ENCODE peak calls at places on chromosome 7, in seven cellular contexts. Y, L, Z, I, U, T and S are unnamed samples.

GRCh38 chr7:131501422-131501821 is 55.0 kb downstream of the PODXL start:
- DNase-seq in U (no peak), L (no peak), I (peak), Z (no peak), T (peak), Y (no peak), S (no peak)

GRCh38 chr7:108156897-108157605 is 26.9 kb upstream of the LAMB4 start:
- DNase-seq in Y (no peak), L (no peak), I (no peak), U (no peak), Z (no peak), T (no peak), S (no peak)

GRCh38 chr7:85022064-85022697 is 164.7 kb downstream of the SEMA3D start:
- DNase-seq in L (no peak), T (no peak), I (no peak), Y (no peak), U (no peak), Z (no peak), S (no peak)

GRCh38 chr7:47153076-47153475 is 428.8 kb downstream of the TNS3 start:
- DNase-seq in Y (no peak), U (peak), I (peak), T (peak), L (no peak), Z (no peak), S (no peak)

GRCh38 chr7:84663224-84663623 is 468.6 kb upstream of the SEMA3A start:
- DNase-seq in Z (no peak), Y (no peak), L (no peak), I (peak), U (no peak), T (peak), S (no peak)

GRCh38 chr7:157427811-157428553 is 91.2 kb downstream of the DNAJB6 start:
- DNase-seq in T (no peak), I (no peak), Z (no peak), U (peak), Y (no peak), L (no peak), S (no peak)

GRCh38 chr7:96414931-96415292 is 93.0 kb upstream of the SLC25A13 start:
- DNase-seq in I (peak), L (peak), U (peak), Y (peak), Z (peak), T (peak), S (no peak)

GRCh38 chr7:128427289-128427891 is 17.6 kb upstream of the IMPDH1 start:
- DNase-seq in T (peak), I (peak), U (peak), Y (peak), L (no peak), Z (peak), S (no peak)

GRCh38 chr7:116576350-116577319 is 51.8 kb downstream of the CAV1 start:
- DNase-seq in Z (no peak), I (peak), L (no peak), T (peak), U (peak), Y (no peak), S (no peak)

GRCh38 chr7:99124236-99124635 is 19.7 kb downstream of the SMURF1 start:
- DNase-seq in T (no peak), U (no peak), Z (no peak), L (no peak), Y (no peak), I (no peak), S (no peak)

GRCh38 chr7:28835800-28836199 is 122.3 kb downstream of the TRIL start:
- DNase-seq in Z (no peak), T (no peak), Y (no peak), U (no peak), I (peak), L (no peak), S (no peak)

GRCh38 chr7:87119581-87119980 is 32.7 kb upstream of the DMTF1 start:
- DNase-seq in Z (no peak), U (no peak), I (no peak), T (no peak), L (no peak), Y (no peak), S (no peak)

GRCh38 chr7:24971333-24972165 is 8.4 kb downstream of the OSBPL3 start:
- DNase-seq in U (no peak), Z (no peak), Y (no peak), L (no peak), T (peak), I (peak), S (no peak)

GRCh38 chr7:13017325-13017853 is 330.0 kb downstream of the ARL4A start:
- DNase-seq in T (peak), U (no peak), Z (no peak), Y (no peak), L (no peak), I (peak), S (no peak)

GRCh38 chr7:23022258-23022745 is 8.4 kb upstream of the HYCC1 start:
- DNase-seq in T (peak), U (no peak), Y (no peak), L (no peak), Z (no peak), I (peak), S (no peak)

GRCh38 chr7:137987968-137988367 is 13.9 kb downstream of the CREB3L2 start:
- DNase-seq in Z (no peak), L (no peak), U (no peak), T (no peak), Y (no peak), I (no peak), S (no peak)

GRCh38 chr7:69365588-69366241 is 232.6 kb upstream of the AUTS2 start:
- DNase-seq in I (peak), L (no peak), Y (peak), Z (no peak), T (peak), U (no peak), S (no peak)

GRCh38 chr7:117666689-117667088 is 186.9 kb downstream of the CFTR start:
- DNase-seq in Z (no peak), I (no peak), U (no peak), T (no peak), Y (no peak), L (no peak), S (no peak)

GRCh38 chr7:148912758-148913541 is 28.9 kb upstream of the EZH2 start:
- DNase-seq in Y (no peak), L (no peak), T (no peak), I (no peak), Z (no peak), U (no peak), S (no peak)

GRCh38 chr7:127391591-127392181 is 822 bp downstream of the ZNF800 start:
- DNase-seq in Y (no peak), Z (peak), I (peak), T (peak), U (peak), L (peak), S (peak)

GRCh38 chr7:105943486-105943885 is 19.6 kb upstream of the CDHR3 start:
- DNase-seq in Z (no peak), L (no peak), Y (no peak), T (no peak), U (no peak), I (no peak), S (no peak)

GRCh38 chr7:84911077-84911476 is 275.8 kb downstream of the SEMA3D start:
- DNase-seq in Z (no peak), I (no peak), Y (no peak), U (no peak), T (no peak), L (no peak), S (no peak)

GRCh38 chr7:44065431-44066110 is at the start of gene PGAM2:
- DNase-seq in Z (peak), T (no peak), Y (no peak), L (no peak), I (no peak), U (peak), S (no peak)

GRCh38 chr7:450741-451140 is 68.9 kb downstream of the PDGFA start:
- DNase-seq in T (no peak), U (no peak), Z (no peak), L (no peak), I (no peak), Y (no peak), S (no peak)

GRCh38 chr7:26360606-26361005 is 68.9 kb downstream of the SNX10 start:
- DNase-seq in Y (no peak), T (no peak), Z (no peak), L (no peak), U (no peak), I (no peak), S (no peak)

GRCh38 chr7:99451936-99452335 is 13.2 kb downstream of the CPSF4 start:
- DNase-seq in I (no peak), L (no peak), U (no peak), Z (no peak), Y (no peak), T (no peak), S (no peak)

DNA sequence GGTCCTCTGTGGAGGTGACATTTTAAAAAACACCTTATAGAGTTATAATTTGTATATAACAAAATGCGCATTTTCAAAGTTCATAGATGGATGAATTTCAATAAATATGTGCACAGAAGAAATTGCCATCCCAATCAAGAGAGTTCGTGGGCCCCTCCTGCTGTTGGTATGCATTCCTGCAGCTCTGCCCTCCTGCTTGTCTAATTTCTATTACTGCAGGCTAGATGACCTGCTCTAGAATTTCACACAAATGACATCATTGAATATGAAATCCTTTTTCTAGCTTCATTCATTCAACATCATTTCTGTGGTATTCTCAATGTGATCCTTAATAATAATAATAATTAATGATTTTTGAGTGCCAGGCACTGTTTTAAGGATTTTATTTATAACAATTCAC is 348.2 kb downstream of the SDK1 start:
- DNase-seq in L (no peak), I (peak), U (no peak), Z (no peak), T (no peak), Y (no peak), S (no peak)
- TF ChIP-seq CTCF in L (no peak), I (no peak), U (no peak), Z (no peak), T (peak), Y (no peak), S (no peak)

GRCh38 chr7:32914186-32914585 is 22.6 kb upstream of the KBTBD2 start:
- DNase-seq in Y (no peak), L (no peak), T (no peak), U (no peak), I (no peak), Z (no peak), S (no peak)
- TF ChIP-seq CTCF in Y (no peak), L (no peak), T (peak), U (no peak), I (peak), Z (no peak), S (no peak)

DNA sequence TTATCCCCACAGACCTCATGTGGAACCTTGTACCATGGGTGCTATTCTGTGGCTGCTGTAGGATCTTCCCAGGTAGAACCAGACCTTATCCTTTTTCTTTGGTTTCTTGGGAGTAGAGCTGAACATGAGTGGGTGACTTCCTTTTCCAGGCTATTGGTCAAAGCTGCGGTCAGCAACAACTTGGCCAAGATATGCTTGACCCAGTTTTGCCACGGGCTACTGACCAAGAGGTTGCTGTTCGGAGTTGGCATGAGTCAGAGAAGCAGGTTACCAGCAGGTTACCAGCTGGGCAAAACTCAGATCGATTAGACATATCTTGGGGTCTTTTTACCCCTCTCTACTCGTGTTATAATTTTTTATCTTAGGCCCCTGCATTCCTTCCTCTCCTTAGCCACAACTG is 36.7 kb upstream of the HDAC9 start:
- DNase-seq in T (peak), L (no peak), Z (no peak), Y (no peak), U (no peak), I (no peak), S (no peak)
- TF ChIP-seq CTCF in T (no peak), L (no peak), Z (no peak), Y (no peak), U (no peak), I (no peak), S (no peak)

GRCh38 chr7:51013861-51014511 is 231.3 kb upstream of the GRB10 start:
- DNase-seq in U (no peak), Z (no peak), Y (no peak), I (no peak), T (no peak), L (no peak), S (no peak)
- TF ChIP-seq CTCF in U (no peak), Z (no peak), Y (no peak), I (no peak), T (no peak), L (no peak), S (no peak)

GRCh38 chr7:140645166-140645565 is 4.6 kb upstream of the DENND2A start:
- DNase-seq in Z (no peak), L (no peak), Y (no peak), I (no peak), T (no peak), U (no peak), S (no peak)
- TF ChIP-seq CTCF in Z (peak), L (no peak), Y (peak), I (peak), T (peak), U (no peak), S (peak)

GRCh38 chr7:150756858-150757257 is 19.6 kb downstream of the GIMAP5 start:
- DNase-seq in U (no peak), T (no peak), I (no peak), Y (no peak), Z (no peak), L (no peak), S (no peak)
- TF ChIP-seq CTCF in U (peak), T (no peak), I (peak), Y (peak), Z (peak), L (peak), S (peak)